ENCODE peak calls at places on chromosomes 12 and 14, in seven cellular contexts. U is WTC11, S is HT-29, R is left ventricle myocardium superior, H is fibroblast of mammary gland, Z is NCI-H1417, N is NCI-H1105 treated with DMSO at 0.1 percent for 48 hours. C is an unnamed sample.

GRCh38 chr14:64296561-64296960 is 2.4 kb upstream of the ESR2 start:
- DNase-seq in U (no peak), S (no peak), R (no peak), H (peak), Z (no peak), N (no peak), C (no peak)

GRCh38 chr14:102949801-102950451 is 27.5 kb downstream of the AMN start:
- DNase-seq in U (no peak), S (no peak), R (peak), H (no peak), Z (peak), N (peak), C (no peak)

GRCh38 chr12:108832730-108833354 is 24.5 kb downstream of the SSH1 start:
- DNase-seq in U (no peak), S (no peak), R (no peak), H (peak), Z (no peak), N (no peak), C (no peak)

GRCh38 chr12:92299344-92299743 is 153.7 kb upstream of the BTG1 start:
- DNase-seq in U (no peak), S (no peak), R (no peak), H (no peak), Z (no peak), N (no peak), C (no peak)

GRCh38 chr14:77031680-77032482 is 3.4 kb upstream of the IRF2BPL start:
- DNase-seq in U (no peak), S (no peak), R (no peak), H (peak), Z (peak), N (no peak), C (no peak)

GRCh38 chr12:120212301-120212700 is 11.4 kb upstream of the RPLP0 start:
- DNase-seq in U (no peak), S (no peak), R (no peak), H (no peak), Z (no peak), N (no peak), C (no peak)

GRCh38 chr12:26906704-26907103 is 31.1 kb downstream of the INTS13 start:
- DNase-seq in U (no peak), S (no peak), R (no peak), H (no peak), Z (no peak), N (peak), C (no peak)

GRCh38 chr12:52020539-52021336 is 14.0 kb downstream of the TAMALIN start:
- DNase-seq in U (peak), S (peak), R (no peak), H (peak), Z (peak), N (peak), C (no peak)

GRCh38 chr12:6570264-6570887 is 2.3 kb upstream of the NOP2 start:
- DNase-seq in U (peak), S (peak), R (peak), H (peak), Z (peak), N (peak), C (peak)

GRCh38 chr12:121089813-121090430 is 42.8 kb upstream of the P2RX7 start:
- DNase-seq in U (no peak), S (no peak), R (no peak), H (no peak), Z (no peak), N (no peak), C (no peak)

GRCh38 chr12:89733579-89734201 is 25.1 kb upstream of the ATP2B1 start:
- DNase-seq in U (no peak), S (no peak), R (no peak), H (peak), Z (no peak), N (no peak), C (no peak)

GRCh38 chr14:58243790-58244555 is 670 bp upstream of the PSMA3 start:
- DNase-seq in U (no peak), S (no peak), R (no peak), H (peak), Z (peak), N (peak), C (no peak)

GRCh38 chr14:25086817-25087396 is 37.0 kb upstream of the STXBP6 start:
- DNase-seq in U (no peak), S (no peak), R (no peak), H (no peak), Z (no peak), N (no peak), C (no peak)

GRCh38 chr14:87656315-87656714 is 336.7 kb downstream of the GALC start:
- DNase-seq in U (no peak), S (no peak), R (no peak), H (no peak), Z (no peak), N (no peak), C (no peak)

GRCh38 chr12:44654641-44655625 is 221.2 kb downstream of the NELL2 start:
- DNase-seq in U (no peak), S (no peak), R (no peak), H (no peak), Z (peak), N (peak), C (peak)

GRCh38 chr12:33581613-33582122 is 142.0 kb upstream of the SYT10 start:
- DNase-seq in U (no peak), S (no peak), R (no peak), H (no peak), Z (no peak), N (no peak), C (no peak)

GRCh38 chr12:12715459-12716150 is 1.6 kb upstream of the CDKN1B start:
- DNase-seq in U (no peak), S (peak), R (no peak), H (no peak), Z (peak), N (peak), C (peak)

GRCh38 chr12:120365675-120366340 is 3.2 kb downstream of the MSI1 start:
- DNase-seq in U (no peak), S (no peak), R (no peak), H (no peak), Z (no peak), N (no peak), C (no peak)